ENCODE peak calls at places on chromosomes 6 and 20, in nine cellular contexts. R is upper lobe of right lung; J is mesenchymal stem cell; C is left ventricle myocardium inferior; A is endothelial cell of umbilical vein; O is GM23248; G is IMR-90; H is CD8-positive, alpha-beta T cell; N is CD8-positive, alpha-beta memory T cell. M is an unnamed sample. For H3K9me3 and H3K36me3, the result is how much of the 10 kb centered on the place peaks cover.

GRCh38 chr20:63132131-63132714 is 83.7 kb downstream of the YTHDF1 start:
- DNase-seq in H (no peak), A (no peak), J (no peak), O (no peak), C (no peak), R (peak), N (no peak), G (no peak), M (no peak)

GRCh38 chr6:37536462-37537225 is 37.0 kb upstream of the CCDC167 start:
- DNase-seq in N (no peak), C (no peak), H (no peak), O (no peak), A (no peak), J (no peak), R (no peak), G (no peak), M (no peak)

GRCh38 chr6:47116086-47116485 is 74.0 kb upstream of the ADGRF1 start:
- DNase-seq in A (no peak), C (no peak), R (no peak), O (no peak), G (no peak), N (no peak), J (no peak), H (no peak), M (no peak)

GRCh38 chr6:25132934-25133333 is 146.2 kb upstream of the CARMIL1 start:
- DNase-seq in C (no peak), A (no peak), H (no peak), R (no peak), O (no peak), G (no peak), N (no peak), J (no peak), M (no peak)

GRCh38 chr6:162123797-162124196 is 603.8 kb downstream of the PRKN start:
- DNase-seq in O (peak), R (no peak), G (no peak), J (no peak), A (no peak), H (no peak), C (no peak), N (no peak), M (no peak)

GRCh38 chr6:133240511-133241087 is 558 bp upstream of the EYA4 start:
- DNase-seq in O (no peak), R (no peak), H (no peak), N (no peak), A (no peak), G (peak), J (peak), C (peak), M (no peak)

GRCh38 chr6:101351173-101351572 is 42.3 kb upstream of the GRIK2 start:
- DNase-seq in C (no peak), G (no peak), R (no peak), J (no peak), H (no peak), O (no peak), A (no peak), N (no peak), M (no peak)

GRCh38 chr6:36855750-36856149 is 16.5 kb upstream of the CPNE5 start:
- DNase-seq in O (no peak), N (no peak), J (no peak), R (no peak), G (no peak), H (no peak), C (no peak), A (no peak), M (no peak)

GRCh38 chr6:150697515-150697914 is 97.8 kb downstream of the PLEKHG1 start:
- DNase-seq in J (no peak), A (no peak), G (no peak), R (no peak), O (no peak), C (peak), H (no peak), N (no peak), M (no peak)

GRCh38 chr20:57678340-57678739 is 31.5 kb downstream of the PMEPA1 start:
- DNase-seq in H (no peak), J (no peak), G (no peak), R (no peak), N (no peak), C (no peak), O (no peak), A (no peak), M (no peak)

GRCh38 chr6:161828355-161828754 is 554.5 kb upstream of the AGPAT4 start:
- DNase-seq in A (no peak), N (no peak), O (no peak), J (no peak), G (no peak), C (no peak), H (no peak), R (no peak), M (no peak)

GRCh38 chr20:10093087-10093591 is 58.4 kb downstream of the ANKEF1 start:
- DNase-seq in N (no peak), J (peak), A (no peak), O (peak), R (no peak), H (no peak), G (peak), C (no peak), M (no peak)

GRCh38 chr6:79750806-79751205 is 119.7 kb downstream of the SH3BGRL2 start:
- DNase-seq in N (no peak), G (no peak), C (no peak), A (no peak), R (no peak), O (no peak), H (no peak), J (no peak), M (no peak)

GRCh38 chr6:139448094-139448649 is 73.7 kb upstream of the CITED2 start:
- DNase-seq in N (no peak), G (peak), A (no peak), H (no peak), C (no peak), J (peak), O (peak), R (no peak), M (no peak)

GRCh38 chr6:157725836-157726235 is 97.2 kb upstream of the SNX9 start:
- DNase-seq in N (no peak), O (no peak), C (no peak), H (peak), G (no peak), J (no peak), A (no peak), R (no peak), M (no peak)

GRCh38 chr6:55918639-55919038 is 43.2 kb upstream of the BMP5 start:
- DNase-seq in H (no peak), C (no peak), N (no peak), J (no peak), G (peak), R (no peak), O (peak), A (no peak), M (no peak)

GRCh38 chr6:30955367-30956042 is 14.7 kb downstream of the MUCL3 start:
- DNase-seq in A (no peak), C (peak), R (peak), J (peak), G (peak), N (peak), H (peak), O (peak), M (peak)

GRCh38 chr20:25056601-25057233 is 1.2 kb downstream of the ACSS1 start:
- DNase-seq in A (no peak), C (peak), G (no peak), R (no peak), N (no peak), O (no peak), J (no peak), H (no peak), M (no peak)

GRCh38 chr20:25058797-25059486 is 1.0 kb upstream of the ACSS1 start:
- DNase-seq in C (peak), R (peak), O (peak), G (peak), A (peak), J (peak), N (no peak), H (no peak), M (no peak)

GRCh38 chr20:25059487-25059820 is 1.5 kb upstream of the ACSS1 start:
- DNase-seq in G (no peak), A (no peak), O (no peak), R (no peak), C (no peak), H (no peak), N (no peak), J (no peak), M (no peak)

GRCh38 chr20:25057234-25058050 is 497 bp downstream of the ACSS1 start:
- DNase-seq in G (peak), O (peak), A (peak), N (peak), C (peak), R (peak), H (peak), J (peak), M (peak)

GRCh38 chr20:25058051-25058796 is at the start of gene ACSS1:
- DNase-seq in G (peak), O (peak), N (peak), C (peak), J (peak), R (peak), A (peak), H (peak), M (peak)
- H3K27ac ChIP-seq in G (no peak), O (no peak), N (peak), C (peak), J (no peak), R (peak), A (no peak), H (peak), M (peak)

GRCh38 chr20:56178219-56178618 is 70.3 kb upstream of the MC3R start:
- DNase-seq in H (no peak), R (no peak), O (no peak), A (no peak), C (no peak), J (no peak), G (no peak), N (no peak), M (no peak)
- H3K9me3 ChIP-seq in H (under half), R (under half), O (under half), A (under half), C (under half), J (under half), G (under half), N (under half), M (under half)

GRCh38 chr20:41452226-41452625 is 85.6 kb upstream of the EMILIN3 start:
- DNase-seq in C (no peak), J (no peak), G (no peak), O (no peak), A (no peak), H (no peak), N (no peak), R (no peak), M (no peak)
- H3K36me3 ChIP-seq in C (half or more), J (under half), G (half or more), O (under half), A (under half), H (half or more), N (half or more), R (half or more), M (under half)

DNA sequence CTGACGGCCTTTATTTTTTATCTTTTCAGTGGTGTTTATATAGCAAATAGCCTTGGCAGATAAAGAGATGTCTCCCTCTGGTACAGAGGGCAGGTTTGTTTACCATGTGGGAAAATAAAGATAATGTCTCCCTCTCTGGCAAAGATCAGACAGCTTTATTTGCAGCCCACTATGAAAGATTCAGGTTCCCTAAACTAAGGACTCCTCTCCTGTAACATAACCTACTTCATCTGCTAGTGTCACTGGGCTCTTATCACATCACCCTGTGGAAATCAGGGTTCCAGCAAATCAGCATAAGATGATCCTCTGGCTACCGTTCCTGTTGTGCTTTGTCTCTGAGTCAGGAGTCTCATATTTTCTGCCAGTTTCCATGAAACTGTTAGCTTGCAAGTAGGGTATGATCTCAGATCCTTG is 3.1 kb downstream of the FBXL4 start:
- DNase-seq in C (no peak), J (peak), R (no peak), G (peak), N (no peak), O (peak), H (no peak), A (peak), M (no peak)
- H3K27ac ChIP-seq in C (peak), J (peak), R (no peak), G (no peak), N (no peak), O (peak), H (no peak), A (no peak), M (peak)

GRCh38 chr6:158963020-158963808 is 36.8 kb downstream of the RSPH3 start:
- DNase-seq in R (no peak), A (no peak), C (no peak), G (no peak), H (no peak), N (no peak), O (peak), J (no peak), M (no peak)
- H3K9me3 ChIP-seq in R (under half), A (under half), C (under half), G (under half), H (under half), N (under half), O (under half), J (under half), M (under half)

GRCh38 chr20:34927736-34928135 is 27.9 kb downstream of the GSS start:
- DNase-seq in O (peak), A (no peak), R (no peak), C (no peak), G (peak), H (no peak), N (no peak), J (no peak), M (no peak)

GRCh38 chr20:34925341-34925740 is 30.3 kb downstream of the GSS start:
- DNase-seq in N (no peak), J (no peak), R (no peak), A (no peak), C (no peak), G (no peak), H (no peak), O (no peak), M (no peak)

GRCh38 chr20:34923414-34923813 is 32.2 kb downstream of the GSS start:
- DNase-seq in A (no peak), O (no peak), N (no peak), G (no peak), H (no peak), R (no peak), C (no peak), J (no peak), M (no peak)

GRCh38 chr20:34928411-34928810 is 27.2 kb downstream of the GSS start:
- DNase-seq in R (no peak), C (no peak), A (no peak), H (no peak), J (no peak), G (no peak), O (no peak), N (no peak), M (no peak)

GRCh38 chr20:34925981-34926380 is 29.6 kb downstream of the GSS start:
- DNase-seq in C (no peak), R (no peak), H (no peak), N (no peak), A (no peak), O (no peak), G (no peak), J (no peak), M (no peak)
- H3K36me3 ChIP-seq in C (half or more), R (half or more), H (under half), N (under half), A (under half), O (under half), G (half or more), J (half or more), M (half or more)